ENCODE peak calls at places on chromosomes 4 and X, in ten cellular contexts. L, U, B, E, P, G, A, R, V and O are unnamed samples.

GRCh38 chrX:11363069-11363594 is 69.9 kb downstream of the AMELX start:
- DNase-seq in P (no peak), L (no peak), A (no peak), G (no peak), U (no peak), V (no peak), E (no peak), B (no peak), R (no peak), O (no peak)

GRCh38 chr4:54234497-54235205 is 5.6 kb downstream of the PDGFRA start:
- DNase-seq in E (no peak), L (no peak), B (no peak), G (peak; percentile 20), U (no peak), R (no peak), A (peak; percentile 34), P (no peak), V (no peak), O (no peak)

GRCh38 chrX:41561045-41561444 is 113.9 kb downstream of the NYX start:
- DNase-seq in G (peak; percentile 92), U (no peak), V (no peak), R (no peak), P (no peak), E (peak; percentile 79), A (peak; percentile 12), B (no peak), L (peak; percentile 89), O (peak; percentile 75)

GRCh38 chr4:113635739-113636437 is 125.7 kb downstream of the CAMK2D start:
- DNase-seq in R (no peak), G (peak; percentile 90), V (no peak), A (no peak), L (peak; percentile 58), B (no peak), P (no peak), E (peak; percentile 55), U (no peak), O (peak; percentile 14)

GRCh38 chr4:93828830-93829530 is 427 bp downstream of the ATOH1 start:
- DNase-seq in V (no peak), A (peak; percentile 61), L (no peak), R (no peak), G (no peak), B (no peak), P (no peak), U (no peak), E (no peak), O (no peak)

GRCh38 chr4:7412586-7412975 is 22.1 kb downstream of the PSAPL1 start:
- DNase-seq in R (no peak), P (peak; percentile 1), G (no peak), L (no peak), V (no peak), E (no peak), A (no peak), B (no peak), U (no peak), O (no peak)

GRCh38 chr4:39451423-39452023 is 7.2 kb downstream of the RPL9 start:
- DNase-seq in B (no peak), U (no peak), E (no peak), V (no peak), A (no peak), G (no peak), P (no peak), L (no peak), R (no peak), O (no peak)

GRCh38 chrX:40117715-40118285 is 20.0 kb upstream of the BCOR start:
- DNase-seq in A (no peak), L (no peak), P (no peak), R (no peak), B (no peak), G (no peak), E (no peak), U (no peak), V (no peak), O (no peak)

GRCh38 chr4:13238936-13239335 is 245.2 kb downstream of the RAB28 start:
- DNase-seq in U (peak; percentile 18), E (no peak), R (no peak), A (no peak), P (no peak), G (no peak), B (no peak), V (no peak), L (no peak), O (no peak)

GRCh38 chr4:121794505-121795192 is 6.5 kb upstream of the EXOSC9 start:
- DNase-seq in U (no peak), R (no peak), G (peak; percentile 66), P (no peak), V (no peak), E (no peak), L (no peak), A (no peak), B (no peak), O (no peak)

GRCh38 chr4:127604949-127605709 is 27.6 kb upstream of the INTU start:
- DNase-seq in B (no peak), P (no peak), A (peak; percentile 47), G (peak; percentile 45), R (no peak), U (peak; percentile 42), L (peak; percentile 73), V (no peak), E (peak; percentile 63), O (peak; percentile 54)

GRCh38 chr4:78168029-78168428 is 110.9 kb downstream of the FRAS1 start:
- DNase-seq in V (no peak), U (no peak), A (no peak), B (no peak), P (no peak), G (no peak), E (no peak), L (no peak), R (no peak), O (no peak)

GRCh38 chr4:41384992-41385391 is 128.3 kb downstream of the UCHL1 start:
- DNase-seq in G (no peak), U (no peak), R (no peak), P (no peak), A (peak; percentile 39), E (no peak), V (no peak), L (no peak), B (peak; percentile 66), O (no peak)